ENCODE peak calls at places on chromosomes 5 and 9, in nine cellular contexts. B is AG10803; W is heart right ventricle; Y is activated naive CD4-positive, alpha-beta T cell treated with anti-CD3 and anti-CD28 coated beads, Interleukin-2, amount 10 ng/mL, durations not matched to agents 7 days and 5 days; P is stimulated activated naive CD8-positive, alpha-beta T cell treated with anti-CD3 and anti-CD28 coated beads, Interleukin-15, Interleukin-2, amounts not matched to agents 100 U/mL and 50 U/mL, for 24 hours; N is NCI-H1092 treated with DMSO at 0.1 percent for 48 hours; R is HepG2; D is LHCN-M2; V is stimulated activated CD8-positive, alpha-beta memory T cell treated with anti-CD3 and anti-CD28 coated beads, Interleukin-15, amount 100 ng/mL, for 24 hours. C is an unnamed sample.

GRCh38 chr9:94780516-94780950 is 54.0 kb downstream of the AOPEP start:
- DNase-seq in R (no peak), N (no peak), V (no peak), D (peak), B (no peak), Y (no peak), W (peak), P (peak), C (no peak)

GRCh38 chr5:53378590-53379247 is 101.7 kb upstream of the FST start:
- DNase-seq in N (no peak), P (no peak), D (peak), R (no peak), B (peak), Y (no peak), V (no peak), W (no peak), C (no peak)

GRCh38 chr5:159240301-159240870 is 22.7 kb upstream of the UBLCP1 start:
- DNase-seq in V (no peak), D (peak), N (no peak), B (peak), P (peak), R (no peak), Y (no peak), W (no peak), C (no peak)

GRCh38 chr9:31582071-31582470 is 802.4 kb upstream of the ACO1 start:
- DNase-seq in W (no peak), R (no peak), Y (no peak), P (no peak), V (no peak), N (no peak), B (no peak), D (peak), C (no peak)

GRCh38 chr5:78549043-78549442 is 99.5 kb downstream of the LHFPL2 start:
- DNase-seq in D (no peak), B (no peak), N (no peak), W (no peak), Y (no peak), V (no peak), R (no peak), P (no peak), C (no peak)

GRCh38 chr5:112125910-112126309 is 293.2 kb downstream of the EPB41L4A start:
- DNase-seq in W (no peak), B (peak), N (no peak), Y (no peak), D (no peak), R (no peak), P (no peak), V (no peak), C (no peak)

GRCh38 chr9:114691046-114691955 is 9.3 kb upstream of the TEX48 start:
- DNase-seq in V (no peak), Y (peak), R (no peak), N (no peak), B (peak), W (no peak), D (peak), P (peak), C (no peak)

GRCh38 chr9:113381909-113382411 is 5.2 kb upstream of the HDHD3 start:
- DNase-seq in Y (no peak), V (no peak), R (peak), B (no peak), W (no peak), N (no peak), D (no peak), P (no peak), C (no peak)

GRCh38 chr9:127684576-127684975 is 22.2 kb upstream of the CFAP157 start:
- DNase-seq in W (no peak), V (no peak), R (no peak), N (no peak), Y (no peak), D (peak), P (no peak), B (peak), C (no peak)

GRCh38 chr9:75531588-75531987 is 358.9 kb upstream of the PCSK5 start:
- DNase-seq in W (no peak), N (no peak), D (no peak), P (no peak), V (no peak), B (no peak), R (no peak), Y (no peak), C (no peak)

GRCh38 chr5:169581580-169582227 is 1.9 kb upstream of the SPDL1 start:
- DNase-seq in D (peak), Y (peak), W (peak), B (peak), P (peak), N (peak), R (peak), V (peak), C (peak)

GRCh38 chr5:151005187-151005974 is 15.0 kb upstream of the GPX3 start:
- DNase-seq in B (no peak), P (no peak), V (no peak), D (no peak), W (no peak), N (no peak), Y (no peak), R (peak), C (no peak)

GRCh38 chr9:71612889-71613288 is 155.4 kb downstream of the CEMIP2 start:
- DNase-seq in Y (no peak), W (no peak), N (no peak), B (no peak), D (no peak), R (peak), V (no peak), P (no peak), C (no peak)

GRCh38 chr5:77431286-77431685 is 60.8 kb downstream of the WDR41 start:
- DNase-seq in D (no peak), N (no peak), Y (no peak), B (peak), W (no peak), V (no peak), R (no peak), P (no peak), C (no peak)

GRCh38 chr5:3590253-3590966 is 5.2 kb upstream of the IRX1 start:
- DNase-seq in R (no peak), B (no peak), Y (no peak), N (peak), P (no peak), W (no peak), D (no peak), V (no peak), C (no peak)

GRCh38 chr5:39714036-39714698 is 289.4 kb upstream of the DAB2 start:
- DNase-seq in N (no peak), B (peak), V (no peak), W (peak), R (peak), P (peak), D (peak), Y (peak), C (no peak)

GRCh38 chr5:53031695-53032096 is 42.5 kb downstream of the ITGA2 start:
- DNase-seq in V (no peak), B (peak), P (peak), N (no peak), Y (peak), D (peak), R (peak), W (no peak), C (no peak)

GRCh38 chr9:85522459-85523092 is 219.2 kb downstream of the AGTPBP1 start:
- DNase-seq in R (no peak), W (peak), B (peak), P (peak), D (no peak), V (peak), Y (peak), N (peak), C (peak)

GRCh38 chr9:18905033-18905882 is 127.8 kb downstream of the SAXO1 start:
- DNase-seq in W (no peak), D (peak), B (peak), P (no peak), Y (no peak), R (no peak), V (no peak), N (no peak), C (peak)

GRCh38 chr9:6078382-6079105 is 63.1 kb upstream of the RANBP6 start:
- DNase-seq in Y (no peak), D (no peak), B (no peak), V (no peak), R (no peak), W (no peak), P (no peak), N (no peak), C (no peak)

C was measured in upper lobe of left lung.